ENCODE peak calls at places on chromosomes 13 and 19, in nine cellular contexts. One of them, this sample, is unnamed. For H3K4me1, the result is how much of the 10 kb centered on the place peaks cover.

GRCh38 chr19:5436101-5436947 is 18.9 kb upstream of the ZNRF4 start:
- DNase-seq in suprapubic skin: no peak
- DNase-seq in right lobe of liver: no peak
- DNase-seq in astrocyte: peak
- DNase-seq in endodermal cell: peak
- DNase-seq in upper lobe of right lung: no peak
- DNase-seq in ovary: peak
- DNase-seq in GM12878: no peak
- DNase-seq in kidney: no peak
- DNase-seq in this sample: no peak

GRCh38 chr19:45577111-45577905 is 7.3 kb downstream of the OPA3 start:
- DNase-seq in suprapubic skin: no peak
- DNase-seq in right lobe of liver: peak
- DNase-seq in astrocyte: peak
- DNase-seq in endodermal cell: peak
- DNase-seq in upper lobe of right lung: no peak
- DNase-seq in ovary: peak
- DNase-seq in GM12878: no peak
- DNase-seq in kidney: no peak
- DNase-seq in this sample: peak

GRCh38 chr19:6564393-6564792 is 26.6 kb downstream of the CD70 start:
- DNase-seq in suprapubic skin: no peak
- DNase-seq in right lobe of liver: no peak
- DNase-seq in astrocyte: no peak
- DNase-seq in endodermal cell: no peak
- DNase-seq in upper lobe of right lung: no peak
- DNase-seq in ovary: no peak
- DNase-seq in GM12878: no peak
- DNase-seq in kidney: no peak
- DNase-seq in this sample: no peak

GRCh38 chr19:4234142-4234861 is 5.0 kb downstream of the EBI3 start:
- DNase-seq in suprapubic skin: no peak
- DNase-seq in right lobe of liver: no peak
- DNase-seq in astrocyte: no peak
- DNase-seq in endodermal cell: no peak
- DNase-seq in upper lobe of right lung: no peak
- DNase-seq in ovary: no peak
- DNase-seq in GM12878: no peak
- DNase-seq in kidney: no peak
- DNase-seq in this sample: no peak

GRCh38 chr13:66468656-66469055 is 761.5 kb downstream of the PCDH9 start:
- DNase-seq in suprapubic skin: no peak
- DNase-seq in right lobe of liver: no peak
- DNase-seq in astrocyte: peak
- DNase-seq in endodermal cell: no peak
- DNase-seq in upper lobe of right lung: no peak
- DNase-seq in ovary: no peak
- DNase-seq in GM12878: no peak
- DNase-seq in kidney: no peak
- DNase-seq in this sample: no peak

GRCh38 chr19:18364826-18365528 is 21.0 kb upstream of the GDF15 start:
- DNase-seq in suprapubic skin: no peak
- DNase-seq in right lobe of liver: peak
- DNase-seq in astrocyte: peak
- DNase-seq in endodermal cell: no peak
- DNase-seq in upper lobe of right lung: peak
- DNase-seq in ovary: peak
- DNase-seq in GM12878: no peak
- DNase-seq in kidney: peak
- DNase-seq in this sample: peak

GRCh38 chr13:25375727-25376358 is 4.1 kb downstream of the ATP8A2 start:
- DNase-seq in suprapubic skin: no peak
- DNase-seq in right lobe of liver: no peak
- DNase-seq in astrocyte: no peak
- DNase-seq in endodermal cell: peak
- DNase-seq in upper lobe of right lung: no peak
- DNase-seq in ovary: no peak
- DNase-seq in GM12878: no peak
- DNase-seq in kidney: no peak
- DNase-seq in this sample: no peak

GRCh38 chr19:29620931-29621351 is 14.9 kb downstream of the POP4 start:
- DNase-seq in suprapubic skin: no peak
- DNase-seq in right lobe of liver: no peak
- DNase-seq in astrocyte: no peak
- DNase-seq in endodermal cell: no peak
- DNase-seq in upper lobe of right lung: no peak
- DNase-seq in ovary: no peak
- DNase-seq in GM12878: no peak
- DNase-seq in kidney: peak
- DNase-seq in this sample: no peak

GRCh38 chr19:43610493-43610892 is 1.4 kb upstream of the SRRM5 start:
- DNase-seq in suprapubic skin: no peak
- DNase-seq in right lobe of liver: no peak
- DNase-seq in astrocyte: no peak
- DNase-seq in endodermal cell: peak
- DNase-seq in upper lobe of right lung: no peak
- DNase-seq in ovary: no peak
- DNase-seq in GM12878: no peak
- DNase-seq in kidney: no peak
- DNase-seq in this sample: no peak

GRCh38 chr19:7415163-7415856 is 66.6 kb downstream of the ARHGEF18 start:
- DNase-seq in suprapubic skin: no peak
- DNase-seq in right lobe of liver: peak
- DNase-seq in astrocyte: peak
- DNase-seq in endodermal cell: no peak
- DNase-seq in upper lobe of right lung: peak
- DNase-seq in ovary: peak
- DNase-seq in GM12878: no peak
- DNase-seq in kidney: peak
- DNase-seq in this sample: no peak

GRCh38 chr19:50550594-50550966 is 17.7 kb downstream of the LRRC4B start:
- DNase-seq in suprapubic skin: no peak
- DNase-seq in right lobe of liver: no peak
- DNase-seq in astrocyte: no peak
- DNase-seq in endodermal cell: no peak
- DNase-seq in upper lobe of right lung: no peak
- DNase-seq in ovary: no peak
- DNase-seq in GM12878: no peak
- DNase-seq in kidney: no peak
- DNase-seq in this sample: no peak

GRCh38 chr19:8257052-8257443 is 47.9 kb downstream of the CERS4 start:
- DNase-seq in suprapubic skin: no peak
- DNase-seq in right lobe of liver: no peak
- DNase-seq in astrocyte: no peak
- DNase-seq in endodermal cell: no peak
- DNase-seq in upper lobe of right lung: no peak
- DNase-seq in ovary: no peak
- DNase-seq in GM12878: no peak
- DNase-seq in kidney: no peak
- DNase-seq in this sample: no peak

GRCh38 chr19:10516671-10517286 is 468 bp downstream of the S1PR5 start:
- DNase-seq in suprapubic skin: no peak
- DNase-seq in right lobe of liver: no peak
- DNase-seq in astrocyte: no peak
- DNase-seq in endodermal cell: no peak
- DNase-seq in upper lobe of right lung: no peak
- DNase-seq in ovary: no peak
- DNase-seq in GM12878: no peak
- DNase-seq in kidney: no peak
- DNase-seq in this sample: no peak

GRCh38 chr13:100987993-100988392 is 313.4 kb upstream of the TMTC4 start:
- DNase-seq in suprapubic skin: no peak
- DNase-seq in right lobe of liver: no peak
- DNase-seq in astrocyte: peak
- DNase-seq in endodermal cell: peak
- DNase-seq in upper lobe of right lung: no peak
- DNase-seq in ovary: no peak
- DNase-seq in GM12878: no peak
- DNase-seq in kidney: no peak
- DNase-seq in this sample: no peak

GRCh38 chr13:95296326-95296939 is 4.8 kb downstream of the ABCC4 start:
- DNase-seq in suprapubic skin: no peak
- DNase-seq in right lobe of liver: peak
- DNase-seq in astrocyte: no peak
- DNase-seq in endodermal cell: peak
- DNase-seq in upper lobe of right lung: peak
- DNase-seq in ovary: no peak
- DNase-seq in GM12878: no peak
- DNase-seq in kidney: no peak
- DNase-seq in this sample: no peak

GRCh38 chr13:52010890-52011689 is at the start of gene ATP7B:
- DNase-seq in suprapubic skin: no peak
- DNase-seq in right lobe of liver: peak
- DNase-seq in astrocyte: no peak
- DNase-seq in endodermal cell: peak
- DNase-seq in upper lobe of right lung: no peak
- DNase-seq in ovary: peak
- DNase-seq in GM12878: no peak
- DNase-seq in kidney: peak
- DNase-seq in this sample: no peak

DNA sequence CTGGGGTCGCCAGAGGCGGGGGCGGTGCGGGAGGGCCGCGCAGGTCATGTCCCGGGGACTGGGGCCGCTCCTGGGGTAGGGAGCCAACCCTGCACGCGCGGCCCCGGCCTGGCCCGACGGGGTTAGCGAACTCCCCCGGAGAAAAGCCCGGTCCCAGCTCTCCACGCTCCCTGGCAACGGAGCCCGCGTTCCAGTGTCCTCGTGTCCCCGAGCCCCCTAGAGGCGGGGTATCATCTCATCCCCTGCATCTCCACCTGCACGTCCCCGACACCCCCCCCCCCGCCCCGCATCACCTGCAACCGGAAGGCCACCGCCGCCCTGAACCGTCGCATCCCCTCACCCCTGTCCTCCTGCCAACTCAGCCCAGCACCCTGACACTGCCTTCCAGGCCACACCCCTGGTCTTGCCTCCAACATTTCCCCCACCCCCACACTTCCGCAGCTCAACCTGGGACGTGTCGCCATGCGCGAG is 2.7 kb downstream of the WDR88 start:
- DNase-seq in suprapubic skin: no peak
- DNase-seq in right lobe of liver: no peak
- DNase-seq in astrocyte: no peak
- DNase-seq in endodermal cell: peak
- DNase-seq in upper lobe of right lung: no peak
- DNase-seq in ovary: no peak
- DNase-seq in GM12878: no peak
- DNase-seq in kidney: peak
- DNase-seq in this sample: no peak
- H3K4me3 ChIP-seq in suprapubic skin: no peak
- H3K4me3 ChIP-seq in right lobe of liver: no peak
- H3K4me3 ChIP-seq in astrocyte: no peak
- H3K4me3 ChIP-seq in endodermal cell: no peak
- H3K4me3 ChIP-seq in upper lobe of right lung: no peak
- H3K4me3 ChIP-seq in ovary: no peak
- H3K4me3 ChIP-seq in GM12878: no peak
- H3K4me3 ChIP-seq in kidney: no peak
- H3K4me3 ChIP-seq in this sample: no peak

GRCh38 chr19:46860125-46860845 is 512 bp upstream of the ARHGAP35 start:
- DNase-seq in suprapubic skin: peak
- DNase-seq in right lobe of liver: peak
- DNase-seq in astrocyte: peak
- DNase-seq in endodermal cell: peak
- DNase-seq in upper lobe of right lung: peak
- DNase-seq in ovary: peak
- DNase-seq in GM12878: peak
- DNase-seq in kidney: peak
- DNase-seq in this sample: peak
- H3K4me1 ChIP-seq in suprapubic skin: half or more
- H3K4me1 ChIP-seq in right lobe of liver: under half
- H3K4me1 ChIP-seq in astrocyte: under half
- H3K4me1 ChIP-seq in endodermal cell: under half
- H3K4me1 ChIP-seq in upper lobe of right lung: under half
- H3K4me1 ChIP-seq in ovary: under half
- H3K4me1 ChIP-seq in GM12878: under half
- H3K4me1 ChIP-seq in kidney: under half
- H3K4me1 ChIP-seq in this sample: under half

GRCh38 chr19:39558623-39559117 is 18.7 kb upstream of the EID2 start:
- DNase-seq in suprapubic skin: no peak
- DNase-seq in right lobe of liver: no peak
- DNase-seq in astrocyte: no peak
- DNase-seq in endodermal cell: no peak
- DNase-seq in upper lobe of right lung: no peak
- DNase-seq in ovary: no peak
- DNase-seq in GM12878: no peak
- DNase-seq in kidney: no peak
- DNase-seq in this sample: no peak
- H3K4me3 ChIP-seq in suprapubic skin: no peak
- H3K4me3 ChIP-seq in right lobe of liver: no peak
- H3K4me3 ChIP-seq in astrocyte: no peak
- H3K4me3 ChIP-seq in endodermal cell: no peak
- H3K4me3 ChIP-seq in upper lobe of right lung: no peak
- H3K4me3 ChIP-seq in ovary: no peak
- H3K4me3 ChIP-seq in GM12878: peak
- H3K4me3 ChIP-seq in kidney: no peak
- H3K4me3 ChIP-seq in this sample: no peak

GRCh38 chr19:55320844-55321419 is 4.2 kb downstream of the TMEM150B start:
- DNase-seq in suprapubic skin: no peak
- DNase-seq in right lobe of liver: no peak
- DNase-seq in astrocyte: no peak
- DNase-seq in endodermal cell: no peak
- DNase-seq in upper lobe of right lung: no peak
- DNase-seq in ovary: no peak
- DNase-seq in GM12878: no peak
- DNase-seq in kidney: no peak
- DNase-seq in this sample: no peak

GRCh38 chr19:55325172-55325571 is at the start of gene TMEM150B:
- DNase-seq in suprapubic skin: no peak
- DNase-seq in right lobe of liver: no peak
- DNase-seq in astrocyte: no peak
- DNase-seq in endodermal cell: no peak
- DNase-seq in upper lobe of right lung: no peak
- DNase-seq in ovary: no peak
- DNase-seq in GM12878: no peak
- DNase-seq in kidney: no peak
- DNase-seq in this sample: no peak

GRCh38 chr19:55322495-55322894 is 2.6 kb downstream of the TMEM150B start:
- DNase-seq in suprapubic skin: no peak
- DNase-seq in right lobe of liver: no peak
- DNase-seq in astrocyte: no peak
- DNase-seq in endodermal cell: no peak
- DNase-seq in upper lobe of right lung: no peak
- DNase-seq in ovary: no peak
- DNase-seq in GM12878: no peak
- DNase-seq in kidney: no peak
- DNase-seq in this sample: no peak

GRCh38 chr19:55321466-55321865 is 3.7 kb downstream of the TMEM150B start:
- DNase-seq in suprapubic skin: no peak
- DNase-seq in right lobe of liver: no peak
- DNase-seq in astrocyte: no peak
- DNase-seq in endodermal cell: no peak
- DNase-seq in upper lobe of right lung: no peak
- DNase-seq in ovary: no peak
- DNase-seq in GM12878: no peak
- DNase-seq in kidney: no peak
- DNase-seq in this sample: no peak

DNA sequence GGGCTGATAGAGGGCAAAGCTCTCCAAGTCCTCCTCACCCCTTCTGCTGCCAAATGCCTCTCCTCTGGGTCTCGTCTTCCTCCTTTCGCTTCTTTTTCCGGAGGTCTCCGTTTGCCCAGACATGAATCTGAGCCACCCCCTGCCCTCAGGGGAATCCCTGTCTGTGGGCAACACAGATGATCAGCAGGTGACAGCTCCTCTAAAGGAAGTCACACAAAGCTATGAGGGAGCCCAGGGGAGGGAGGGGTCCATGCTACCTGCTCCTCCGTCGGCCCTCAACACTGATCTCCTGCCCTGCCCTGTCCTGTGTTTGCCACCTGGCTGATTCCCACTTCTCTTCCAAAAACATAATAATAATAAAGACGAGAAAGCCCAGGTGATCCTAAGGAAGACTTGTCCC is 436 bp downstream of the TMEM150B start:
- DNase-seq in suprapubic skin: no peak
- DNase-seq in right lobe of liver: no peak
- DNase-seq in astrocyte: no peak
- DNase-seq in endodermal cell: peak
- DNase-seq in upper lobe of right lung: no peak
- DNase-seq in ovary: no peak
- DNase-seq in GM12878: no peak
- DNase-seq in kidney: no peak
- DNase-seq in this sample: no peak
- H3K4me1 ChIP-seq in suprapubic skin: under half
- H3K4me1 ChIP-seq in right lobe of liver: under half
- H3K4me1 ChIP-seq in astrocyte: under half
- H3K4me1 ChIP-seq in endodermal cell: under half
- H3K4me1 ChIP-seq in upper lobe of right lung: under half
- H3K4me1 ChIP-seq in ovary: under half
- H3K4me1 ChIP-seq in GM12878: under half
- H3K4me1 ChIP-seq in kidney: under half
- H3K4me1 ChIP-seq in this sample: under half